ENCODE peak calls at places on chromosomes 6 and 20, in five cellular contexts. G is uterus; E is cardiac muscle cell; U is CD8-positive, alpha-beta memory T cell; T is trophoblast cell. S is an unnamed sample.

GRCh38 chr6:155013457-155013876 is 18.4 kb downstream of the TIAM2 start:
- DNase-seq in G (no peak), E (peak; percentile 42), U (no peak), T (no peak), S (peak; percentile 27)

GRCh38 chr20:59217794-59218193 is 54.2 kb downstream of the ZNF831 start:
- DNase-seq in G (no peak), E (no peak), U (no peak), T (no peak), S (no peak)

GRCh38 chr20:60035-60918 is 27.2 kb upstream of the DEFB125 start:
- DNase-seq in G (no peak), E (no peak), U (no peak), T (peak; percentile 6), S (no peak)

GRCh38 chr20:7924692-7925091 is 15.6 kb downstream of the HAO1 start:
- DNase-seq in G (no peak), E (peak; percentile 85), U (no peak), T (peak; percentile 68), S (peak; percentile 40)

GRCh38 chr6:113855500-113856010 is 1.6 kb upstream of the MARCKS start:
- DNase-seq in G (peak; percentile 36), E (peak; percentile 54), U (no peak), T (peak; percentile 28), S (peak; percentile 39)

GRCh38 chr20:44070139-44070900 is 116.7 kb downstream of the JPH2 start:
- DNase-seq in G (no peak), E (no peak), U (no peak), T (no peak), S (no peak)

GRCh38 chr6:3247255-3248146 is 11.2 kb upstream of the PSMG4 start:
- DNase-seq in G (peak; percentile 78), E (peak; percentile 83), U (no peak), T (peak; percentile 95), S (peak; percentile 60)

GRCh38 chr6:158312165-158312564 is at the start of gene TULP4:
- DNase-seq in G (no peak), E (no peak), U (no peak), T (no peak), S (no peak)

GRCh38 chr20:49614338-49615050 is 46.6 kb upstream of the PTGIS start:
- DNase-seq in G (no peak), E (no peak), U (no peak), T (peak; percentile 91), S (no peak)

GRCh38 chr20:46307139-46307998 is 929 bp downstream of the CDH22 start:
- DNase-seq in G (no peak), E (peak; percentile 54), U (peak; percentile 65), T (peak; percentile 12), S (peak; percentile 52)

GRCh38 chr6:112149719-112150263 is 62.4 kb downstream of the FAM229B start:
- DNase-seq in G (peak; percentile 74), E (peak; percentile 59), U (no peak), T (no peak), S (no peak)

GRCh38 chr20:56802805-56803204 is 173.7 kb downstream of the TFAP2C start:
- DNase-seq in G (no peak), E (no peak), U (no peak), T (no peak), S (no peak)

GRCh38 chr6:142242269-142242668 is 59.5 kb upstream of the ADGRG6 start:
- DNase-seq in G (no peak), E (peak; percentile 36), U (no peak), T (peak; percentile 95), S (no peak)

GRCh38 chr20:11204926-11205768 is 531.3 kb upstream of the JAG1 start:
- DNase-seq in G (peak; percentile 38), E (peak; percentile 81), U (no peak), T (peak; percentile 79), S (peak; percentile 40)

GRCh38 chr20:8073024-8073832 is 53.7 kb upstream of the TMX4 start:
- DNase-seq in G (no peak), E (peak; percentile 95), U (no peak), T (peak; percentile 84), S (peak; percentile 78)

GRCh38 chr6:112979830-112980229 is 632.7 kb downstream of the RFPL4B start:
- DNase-seq in G (no peak), E (peak; percentile 58), U (no peak), T (peak; percentile 2), S (no peak)

GRCh38 chr6:11622156-11622555 is 84.6 kb downstream of the TMEM170B start:
- DNase-seq in G (no peak), E (peak; percentile 39), U (no peak), T (no peak), S (no peak)

GRCh38 chr6:89034586-89035251 is 45.8 kb upstream of the PNRC1 start:
- DNase-seq in G (peak; percentile 50), E (peak; percentile 97), U (no peak), T (peak; percentile 53), S (peak; percentile 63)

GRCh38 chr20:41499961-41500725 is 118.0 kb downstream of the CHD6 start:
- DNase-seq in G (no peak), E (no peak), U (no peak), T (peak; percentile 50), S (no peak)

GRCh38 chr6:75275067-75275466 is 9.5 kb downstream of the TMEM30A start:
- DNase-seq in G (no peak), E (peak; percentile 23), U (no peak), T (peak; percentile 19), S (peak; percentile 30)

GRCh38 chr20:59939879-59940128 is 301 bp downstream of the PPP1R3D start:
- DNase-seq in G (no peak), E (peak; percentile 26), U (no peak), T (peak; percentile 36), S (no peak)

GRCh38 chr6:139037490-139037889 is 8.9 kb downstream of the ABRACL start:
- DNase-seq in G (peak; percentile 46), E (peak; percentile 88), U (no peak), T (no peak), S (peak; percentile 15)

GRCh38 chr6:12458558-12458957 is 168.4 kb downstream of the EDN1 start:
- DNase-seq in G (no peak), E (no peak), U (no peak), T (peak; percentile 24), S (no peak)

GRCh38 chr6:122308074-122308473 is 91.4 kb upstream of the HSF2 start:
- DNase-seq in G (no peak), E (no peak), U (no peak), T (no peak), S (no peak)
- H3K9me3 ChIP-seq in G (no peaks in the 10 kb centered on the region), E (no peaks in the 10 kb centered on the region), U (no peaks in the 10 kb centered on the region), T (peaks cover 3% of the 10 kb centered on the region), S (no peaks in the 10 kb centered on the region)

GRCh38 chr20:6007094-6007528 is 46.7 kb downstream of the LRRN4 start:
- DNase-seq in G (no peak), E (no peak), U (no peak), T (peak; percentile 26), S (no peak)

GRCh38 chr20:6006603-6006949 is 47.3 kb downstream of the LRRN4 start:
- DNase-seq in G (no peak), E (no peak), U (no peak), T (peak; percentile 7), S (no peak)

GRCh38 chr20:6007529-6008103 is 46.2 kb downstream of the LRRN4 start:
- DNase-seq in G (no peak), E (no peak), U (no peak), T (peak; percentile 28), S (no peak)

GRCh38 chr20:6012166-6012565 is 41.7 kb downstream of the LRRN4 start:
- DNase-seq in G (no peak), E (no peak), U (no peak), T (no peak), S (no peak)

DNA sequence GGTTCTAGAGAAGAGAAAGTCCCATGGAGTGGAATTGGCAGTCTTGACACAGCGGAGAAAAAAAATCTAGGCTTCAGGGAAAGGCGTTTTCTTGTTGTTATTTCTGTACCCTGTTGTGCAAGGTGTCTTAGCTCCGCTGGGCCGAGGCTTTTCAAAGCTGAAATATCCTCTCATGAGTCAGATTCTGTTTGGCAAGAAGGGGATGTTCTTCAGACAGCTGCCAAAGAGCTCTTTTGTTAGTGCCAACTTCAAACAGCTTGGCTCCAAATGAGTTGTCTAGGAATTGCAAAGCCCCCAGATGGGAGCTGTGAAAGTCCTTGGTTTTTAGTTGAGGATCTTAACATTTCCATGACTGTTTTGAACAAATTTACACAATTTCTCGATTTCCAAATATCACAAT is 45.6 kb downstream of the LRRN4 start:
- DNase-seq in G (peak; percentile 66), E (peak; percentile 96), U (no peak), T (peak; percentile 92), S (peak; percentile 66)
- H3K4me3 ChIP-seq in G (no peak overlapping the region), E (peak overlapping the region; percentile 81), U (no peak overlapping the region), T (no peak overlapping the region), S (no peak overlapping the region)

DNA sequence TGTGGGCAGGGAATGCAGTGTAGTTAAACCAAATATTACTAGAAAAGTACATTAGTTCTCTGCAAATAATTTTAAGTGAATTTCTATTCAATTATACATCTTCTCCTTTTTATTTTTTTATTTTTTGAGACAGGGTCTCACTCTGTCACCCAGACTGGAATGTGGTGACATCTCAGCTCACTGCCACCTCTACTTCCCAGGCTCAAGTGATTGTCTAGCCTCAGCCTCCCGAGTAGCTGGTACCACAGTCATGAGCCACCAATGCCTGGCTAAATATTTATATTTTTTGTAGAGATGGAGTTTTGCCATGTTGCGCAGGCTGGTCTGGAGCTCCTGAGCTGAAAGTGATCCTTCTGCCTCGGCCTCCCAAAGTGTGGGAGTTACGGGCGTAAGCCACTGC is 76.1 kb downstream of the ITCH start:
- DNase-seq in G (no peak), E (no peak), U (no peak), T (no peak), S (no peak)
- H3K36me3 ChIP-seq in G (no peaks in the 10 kb centered on the region), E (peaks cover 34% of the 10 kb centered on the region), U (peaks cover 29% of the 10 kb centered on the region), T (peaks cover 30% of the 10 kb centered on the region), S (peaks cover 50% of the 10 kb centered on the region)

DNA sequence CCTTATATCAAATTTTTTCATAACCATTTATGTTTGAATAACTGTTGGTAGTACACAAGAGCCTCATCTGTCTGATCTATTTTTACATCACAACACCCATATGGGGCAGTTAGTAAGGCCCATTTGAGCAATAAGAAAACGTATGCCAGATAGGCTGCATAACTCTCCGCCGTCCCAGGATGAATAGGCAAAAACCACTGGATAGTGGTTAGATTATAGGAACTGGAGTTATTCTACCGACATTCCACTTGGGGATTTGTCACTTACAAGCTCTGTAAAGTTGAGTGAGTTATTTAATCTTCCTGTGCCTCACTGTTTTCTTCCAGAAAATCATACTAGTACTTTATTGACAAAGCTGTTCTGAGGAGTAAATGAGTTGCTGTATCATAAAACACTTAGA is 881.9 kb downstream of the QKI start:
- DNase-seq in G (no peak), E (peak; percentile 52), U (no peak), T (no peak), S (no peak)
- H3K9me3 ChIP-seq in G (no peaks in the 10 kb centered on the region), E (no peaks in the 10 kb centered on the region), U (no peaks in the 10 kb centered on the region), T (no peaks in the 10 kb centered on the region), S (no peaks in the 10 kb centered on the region)

S was measured in MG63.